ENCODE peak calls at places on chromosome 1, in seven cellular contexts. I, P, X, H, E, K and B are unnamed samples.

GRCh38 chr1:166133276-166133841 is 33.4 kb downstream of the FAM78B start:
- DNase-seq in E (no peak), H (peak), X (no peak), P (no peak), I (peak), K (no peak), B (no peak)

GRCh38 chr1:177211231-177211630 is 40.5 kb downstream of the BRINP2 start:
- DNase-seq in P (no peak), E (no peak), K (no peak), I (no peak), H (no peak), X (no peak), B (no peak)

GRCh38 chr1:84758968-84759491 is 68.8 kb upstream of the SSX2IP start:
- DNase-seq in E (no peak), H (peak), K (no peak), P (no peak), I (no peak), X (no peak), B (no peak)

GRCh38 chr1:148290881-148291280 is 138.8 kb upstream of the NBPF11 start:
- DNase-seq in K (no peak), X (no peak), H (peak), P (no peak), E (no peak), I (no peak), B (no peak)

GRCh38 chr1:209404577-209404976 is 178.9 kb upstream of the CAMK1G start:
- DNase-seq in X (no peak), K (no peak), H (no peak), P (no peak), I (no peak), E (no peak), B (no peak)

GRCh38 chr1:229070168-229070567 is 200.7 kb upstream of the RAB4A start:
- DNase-seq in E (no peak), P (no peak), K (no peak), X (peak), I (peak), H (peak), B (no peak)

GRCh38 chr1:161051219-161051618 is 5.4 kb upstream of the USF1 start:
- DNase-seq in E (no peak), I (no peak), H (no peak), X (no peak), P (no peak), K (no peak), B (no peak)

GRCh38 chr1:4653796-4654715 is at the start of gene AJAP1:
- DNase-seq in H (no peak), P (no peak), X (no peak), E (peak), I (no peak), K (no peak), B (peak)

GRCh38 chr1:196960854-196961253 is 16.5 kb upstream of the CFHR5 start:
- DNase-seq in E (no peak), I (no peak), P (no peak), H (no peak), X (no peak), K (no peak), B (no peak)

GRCh38 chr1:55860816-55861519 is 645.8 kb upstream of the USP24 start:
- DNase-seq in E (no peak), P (no peak), X (no peak), I (no peak), H (peak), K (no peak), B (peak)

GRCh38 chr1:201354901-201355295 is 22.6 kb downstream of the TNNT2 start:
- DNase-seq in X (no peak), E (no peak), K (no peak), P (no peak), H (no peak), I (no peak), B (no peak)

GRCh38 chr1:3457910-3458621 is 3.6 kb downstream of the ARHGEF16 start:
- DNase-seq in I (no peak), E (peak), K (no peak), X (no peak), P (no peak), H (no peak), B (no peak)

GRCh38 chr1:165629848-165630628 is 996 bp upstream of the MGST3 start:
- DNase-seq in P (no peak), K (no peak), E (no peak), H (no peak), X (no peak), I (no peak), B (no peak)

GRCh38 chr1:65881070-65881594 is 88.4 kb downstream of the PDE4B start:
- DNase-seq in H (peak), K (no peak), I (no peak), P (no peak), X (no peak), E (no peak), B (no peak)

GRCh38 chr1:241589524-241589923 is 50.6 kb downstream of the CHML start:
- DNase-seq in E (no peak), H (no peak), K (no peak), I (no peak), X (no peak), P (no peak), B (no peak)

GRCh38 chr1:232393010-232393833 is 236.7 kb downstream of the SIPA1L2 start:
- DNase-seq in P (no peak), E (no peak), X (no peak), I (peak), H (no peak), K (no peak), B (no peak)

GRCh38 chr1:172918478-172918877 is 132.3 kb downstream of the TNFSF18 start:
- DNase-seq in K (no peak), I (no peak), E (no peak), H (no peak), P (no peak), X (no peak), B (no peak)

GRCh38 chr1:244444854-244445253 is 6.9 kb downstream of the ADSS2 start:
- DNase-seq in P (no peak), H (peak), K (no peak), I (no peak), E (no peak), X (no peak), B (no peak)

GRCh38 chr1:67662884-67663283 is 22.1 kb upstream of the GADD45A start:
- DNase-seq in K (no peak), X (no peak), P (no peak), E (no peak), I (no peak), H (no peak), B (no peak)

GRCh38 chr1:81920245-81920740 is 119.6 kb downstream of the ADGRL2 start:
- DNase-seq in H (peak), K (no peak), X (no peak), E (peak), P (peak), I (peak), B (peak)

GRCh38 chr1:225467193-225468020 is 39.6 kb upstream of the LBR start:
- DNase-seq in H (no peak), I (no peak), K (peak), E (no peak), P (no peak), X (peak), B (no peak)

GRCh38 chr1:159341736-159342135 is 39.6 kb downstream of the FCER1A start:
- DNase-seq in X (no peak), I (no peak), P (no peak), K (no peak), H (no peak), E (no peak), B (no peak)

GRCh38 chr1:8113257-8114220 is 87.4 kb upstream of the ERRFI1 start:
- DNase-seq in E (no peak), X (no peak), P (no peak), I (no peak), H (no peak), K (no peak), B (no peak)

GRCh38 chr1:105436589-105437259 is 1619.8 kb upstream of the PRMT6 start:
- DNase-seq in X (no peak), I (no peak), H (no peak), E (no peak), K (no peak), P (no peak), B (no peak)

GRCh38 chr1:108897865-108898720 is 21.3 kb downstream of the GPSM2 start:
- DNase-seq in E (no peak), P (peak), I (peak), K (peak), H (peak), X (no peak), B (no peak)

DNA sequence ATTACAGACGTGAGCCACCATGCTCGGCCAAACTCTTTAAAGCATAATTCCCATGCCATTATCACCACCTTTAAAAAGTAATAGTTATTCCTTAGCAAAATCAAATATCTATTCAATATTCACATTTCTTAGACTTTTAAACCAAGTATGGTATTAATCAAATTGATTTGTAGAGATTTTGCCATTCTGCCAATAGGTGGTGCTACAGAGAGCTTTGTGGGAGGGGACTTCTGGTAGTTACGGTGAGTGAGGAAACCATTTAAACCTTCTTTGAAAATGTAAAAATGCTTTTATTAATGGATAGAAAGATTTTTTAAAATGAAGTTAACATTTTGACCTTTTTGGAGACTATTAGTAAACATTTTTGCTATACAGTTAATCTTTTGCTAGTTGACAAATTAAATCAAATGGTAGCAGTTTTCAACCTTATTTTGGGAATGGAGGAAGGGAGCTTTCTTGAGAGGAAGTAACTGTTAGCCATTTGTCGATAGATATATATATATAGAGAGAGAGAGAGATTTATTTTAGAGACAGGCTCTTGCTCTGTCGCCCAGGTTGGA is 19.3 kb downstream of the IARS2 start:
- DNase-seq in I (peak), H (peak), K (no peak), E (no peak), X (no peak), P (no peak), B (no peak)
- TF ChIP-seq CTCF in I (peak), H (peak), K (peak), E (peak), X (no peak), P (peak), B (peak)

GRCh38 chr1:235093685-235094592 is 34.7 kb downstream of the TOMM20 start:
- DNase-seq in X (peak), E (peak), K (peak), I (peak), H (peak), P (no peak), B (no peak)

GRCh38 chr1:235090406-235091069 is 38.1 kb downstream of the TOMM20 start:
- DNase-seq in E (peak), I (peak), H (no peak), P (no peak), K (no peak), X (no peak), B (peak)

GRCh38 chr1:235095938-235096562 is 32.6 kb downstream of the TOMM20 start:
- DNase-seq in E (no peak), X (no peak), I (no peak), H (no peak), P (no peak), K (no peak), B (no peak)

GRCh38 chr1:235088907-235089306 is 39.7 kb downstream of the TOMM20 start:
- DNase-seq in H (no peak), X (no peak), P (no peak), E (no peak), I (no peak), K (no peak), B (no peak)

DNA sequence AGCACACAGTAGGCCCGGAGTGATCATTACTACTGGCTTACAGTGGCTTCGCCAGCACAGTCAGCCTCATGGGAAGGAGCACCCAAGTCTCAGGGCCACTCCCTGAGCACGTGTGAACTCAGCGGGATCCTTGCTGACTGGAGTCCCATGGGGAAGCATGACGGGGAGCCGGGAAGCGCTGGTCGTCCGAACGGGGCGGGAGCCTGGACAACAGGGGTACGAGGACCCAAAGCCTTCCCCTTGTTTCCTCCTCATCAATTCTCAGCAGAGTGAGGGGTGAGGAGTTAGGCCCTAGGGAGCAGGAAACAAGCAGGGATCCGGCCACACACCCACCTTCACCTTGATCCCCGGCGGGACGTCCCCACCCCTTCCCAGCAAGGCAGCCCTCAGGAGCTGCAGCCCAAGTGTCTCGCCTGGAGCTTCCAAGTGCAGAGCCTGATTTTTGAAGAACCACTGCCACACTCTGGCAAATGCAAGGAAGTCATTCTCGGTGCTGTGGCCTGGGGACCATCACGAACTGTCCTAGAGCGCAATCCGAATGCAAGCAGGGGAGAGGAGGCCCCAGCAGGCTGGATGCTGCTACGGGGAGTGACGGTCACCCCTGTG is 35.5 kb downstream of the TOMM20 start:
- DNase-seq in I (peak), K (no peak), X (no peak), P (no peak), E (peak), H (peak), B (peak)
- TF ChIP-seq CTCF in I (peak), K (no peak), X (no peak), P (peak), E (no peak), H (peak), B (peak)

GRCh38 chr1:52368383-52369172 is 2.6 kb upstream of the CC2D1B start:
- DNase-seq in P (no peak), K (peak), X (no peak), H (peak), E (peak), I (peak), B (peak)
- TF ChIP-seq CTCF in P (peak), K (no peak), X (no peak), H (peak), E (no peak), I (peak), B (peak)

DNA sequence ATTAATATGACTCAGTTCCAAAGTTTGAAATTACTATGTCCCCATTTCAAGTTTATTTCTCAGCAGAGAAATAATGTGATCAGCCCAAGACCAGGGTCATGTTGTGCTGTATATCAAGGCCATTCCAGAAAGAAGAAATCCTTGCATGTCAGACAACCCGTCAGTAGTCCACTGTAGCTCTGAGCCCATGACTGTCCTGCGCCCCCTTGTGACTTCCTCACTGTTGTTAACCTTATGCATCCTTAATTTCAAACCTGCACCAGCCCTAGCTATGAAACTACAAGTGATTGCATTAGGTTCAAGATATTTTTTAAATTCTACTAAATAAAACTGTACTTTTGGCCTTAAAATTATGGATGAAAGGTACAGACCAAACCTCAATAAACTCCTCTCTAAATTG is 133.0 kb downstream of the LRRC7 start:
- DNase-seq in I (peak), P (no peak), K (no peak), X (no peak), E (peak), H (peak), B (peak)
- TF ChIP-seq CTCF in I (peak), P (peak), K (no peak), X (no peak), E (peak), H (peak), B (peak)

DNA sequence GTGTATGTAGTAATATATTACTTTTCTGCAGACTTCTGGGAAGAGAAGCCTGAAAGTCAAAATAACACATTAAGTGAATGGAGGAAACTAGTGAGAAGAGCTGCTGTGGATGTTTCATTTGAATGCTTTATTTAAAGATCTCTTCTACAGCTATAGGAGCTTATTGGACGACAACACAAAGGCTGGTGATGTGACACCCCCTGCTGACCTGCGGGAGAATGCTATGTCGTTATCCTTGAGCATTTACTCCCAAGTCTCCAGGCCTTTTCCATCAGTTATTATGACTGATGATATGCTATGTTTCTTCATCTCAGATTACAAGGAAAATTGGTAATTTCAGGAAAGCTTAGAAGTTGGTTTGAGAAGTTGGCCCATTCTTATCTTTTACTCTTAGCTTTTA is 22.3 kb upstream of the PLA2G4A start:
- DNase-seq in E (peak), H (peak), K (no peak), X (no peak), P (no peak), I (no peak), B (no peak)
- TF ChIP-seq CTCF in E (no peak), H (peak), K (no peak), X (no peak), P (peak), I (peak), B (peak)

GRCh38 chr1:115718011-115718754 is 50.3 kb downstream of the CASQ2 start:
- DNase-seq in K (no peak), X (no peak), E (no peak), I (no peak), H (no peak), P (no peak), B (no peak)
- TF ChIP-seq CTCF in K (no peak), X (no peak), E (no peak), I (no peak), H (no peak), P (no peak), B (no peak)

GRCh38 chr1:1407101-1407956 is at the start of gene MRPL20:
- DNase-seq in K (peak), P (peak), H (peak), E (peak), X (peak), I (peak), B (peak)
- TF ChIP-seq CTCF in K (no peak), P (no peak), H (peak), E (no peak), X (no peak), I (peak), B (no peak)

GRCh38 chr1:29457496-29458368 is 221.4 kb downstream of the PTPRU start:
- DNase-seq in P (no peak), I (no peak), K (no peak), X (no peak), H (no peak), E (no peak), B (no peak)
- TF ChIP-seq CTCF in P (no peak), I (no peak), K (no peak), X (no peak), H (no peak), E (no peak), B (no peak)